ENCODE peak calls at places on chromosomes 1 and 21, in seven cellular contexts. X is Calu3, Y is AG09319, O is AG04449, T is neural crest cell, D is epithelial cell of esophagus, H is BE2C. F is an unnamed sample.

GRCh38 chr1:150061632-150062101 is 5.9 kb upstream of the VPS45 start:
- DNase-seq in H (no peak), D (peak; percentile 79), O (peak; percentile 82), Y (peak; percentile 31), T (no peak), X (peak; percentile 8), F (peak; percentile 80)

GRCh38 chr1:77945345-77945744 is 33.5 kb downstream of the FUBP1 start:
- DNase-seq in Y (no peak), H (no peak), O (no peak), X (no peak), T (no peak), D (no peak), F (no peak)

GRCh38 chr1:197144570-197145325 is 1.7 kb downstream of the ASPM start:
- DNase-seq in X (peak; percentile 6), H (no peak), Y (no peak), D (peak; percentile 51), O (no peak), T (no peak), F (peak; percentile 65)

GRCh38 chr1:58927722-58928085 is 143.9 kb upstream of the JUN start:
- DNase-seq in T (no peak), D (peak; percentile 87), Y (no peak), H (no peak), O (no peak), X (no peak), F (no peak)

GRCh38 chr1:66396212-66396890 is 137.6 kb upstream of the SGIP1 start:
- DNase-seq in X (no peak), H (no peak), Y (no peak), T (no peak), D (no peak), O (no peak), F (no peak)

GRCh38 chr1:240693036-240693435 is 81.1 kb upstream of the GREM2 start:
- DNase-seq in Y (no peak), H (no peak), T (no peak), O (no peak), X (no peak), D (no peak), F (no peak)

GRCh38 chr1:54585181-54586066 is 37.4 kb downstream of the ACOT11 start:
- DNase-seq in T (no peak), H (no peak), Y (no peak), X (no peak), O (no peak), D (no peak), F (no peak)

GRCh38 chr1:86487131-86487804 is 18.5 kb downstream of the CLCA1 start:
- DNase-seq in X (no peak), O (peak; percentile 69), T (no peak), D (peak; percentile 19), H (no peak), Y (peak; percentile 57), F (peak; percentile 18)

GRCh38 chr1:108556079-108556478 is 3.8 kb upstream of the EEIG2 start:
- DNase-seq in T (no peak), Y (no peak), D (no peak), H (no peak), O (no peak), X (no peak), F (no peak)

GRCh38 chr1:31977361-31978131 is 36.1 kb upstream of the KHDRBS1 start:
- DNase-seq in T (no peak), H (peak; percentile 55), Y (peak; percentile 70), X (peak; percentile 16), O (peak; percentile 59), D (peak; percentile 69), F (peak; percentile 61)
- TF ChIP-seq CTCF in T (peak; percentile 32), H (peak; percentile 53), Y (peak; percentile 62), X (peak; percentile 28), O (peak; percentile 41), D (peak; percentile 38), F (no peak)

GRCh38 chr1:178899402-178899801 is 28.5 kb upstream of the ANGPTL1 start:
- DNase-seq in X (no peak), H (no peak), D (no peak), O (no peak), Y (no peak), T (no peak), F (no peak)

GRCh38 chr1:178895928-178896327 is 25.1 kb upstream of the ANGPTL1 start:
- DNase-seq in H (no peak), T (no peak), Y (no peak), O (no peak), X (no peak), D (no peak), F (no peak)

GRCh38 chr1:178898401-178898800 is 27.5 kb upstream of the ANGPTL1 start:
- DNase-seq in Y (no peak), H (no peak), T (no peak), X (no peak), D (no peak), O (no peak), F (no peak)
- TF ChIP-seq CTCF in Y (no peak), H (no peak), T (no peak), X (no peak), D (no peak), O (no peak), F (no peak)

GRCh38 chr1:104125935-104126334 is 376.2 kb downstream of the AMY1C start:
- DNase-seq in D (no peak), O (no peak), H (no peak), X (no peak), Y (no peak), T (no peak), F (no peak)

GRCh38 chr1:104125226-104125625 is 375.5 kb downstream of the AMY1C start:
- DNase-seq in X (no peak), O (no peak), Y (no peak), H (no peak), D (no peak), T (no peak), F (no peak)

GRCh38 chr1:104120488-104120887 is 370.8 kb downstream of the AMY1C start:
- DNase-seq in D (no peak), T (no peak), O (no peak), H (no peak), Y (no peak), X (no peak), F (no peak)
- TF ChIP-seq CTCF in D (no peak), T (peak; percentile 34), O (no peak), H (peak; percentile 50), Y (no peak), X (no peak), F (peak; percentile 13)

GRCh38 chr1:204680051-204680450 is 5.5 kb downstream of the LRRN2 start:
- DNase-seq in D (no peak), H (no peak), X (no peak), Y (no peak), O (no peak), T (no peak), F (no peak)
- TF ChIP-seq CTCF in D (no peak), H (no peak), X (no peak), Y (no peak), O (no peak), T (no peak), F (no peak)

DNA sequence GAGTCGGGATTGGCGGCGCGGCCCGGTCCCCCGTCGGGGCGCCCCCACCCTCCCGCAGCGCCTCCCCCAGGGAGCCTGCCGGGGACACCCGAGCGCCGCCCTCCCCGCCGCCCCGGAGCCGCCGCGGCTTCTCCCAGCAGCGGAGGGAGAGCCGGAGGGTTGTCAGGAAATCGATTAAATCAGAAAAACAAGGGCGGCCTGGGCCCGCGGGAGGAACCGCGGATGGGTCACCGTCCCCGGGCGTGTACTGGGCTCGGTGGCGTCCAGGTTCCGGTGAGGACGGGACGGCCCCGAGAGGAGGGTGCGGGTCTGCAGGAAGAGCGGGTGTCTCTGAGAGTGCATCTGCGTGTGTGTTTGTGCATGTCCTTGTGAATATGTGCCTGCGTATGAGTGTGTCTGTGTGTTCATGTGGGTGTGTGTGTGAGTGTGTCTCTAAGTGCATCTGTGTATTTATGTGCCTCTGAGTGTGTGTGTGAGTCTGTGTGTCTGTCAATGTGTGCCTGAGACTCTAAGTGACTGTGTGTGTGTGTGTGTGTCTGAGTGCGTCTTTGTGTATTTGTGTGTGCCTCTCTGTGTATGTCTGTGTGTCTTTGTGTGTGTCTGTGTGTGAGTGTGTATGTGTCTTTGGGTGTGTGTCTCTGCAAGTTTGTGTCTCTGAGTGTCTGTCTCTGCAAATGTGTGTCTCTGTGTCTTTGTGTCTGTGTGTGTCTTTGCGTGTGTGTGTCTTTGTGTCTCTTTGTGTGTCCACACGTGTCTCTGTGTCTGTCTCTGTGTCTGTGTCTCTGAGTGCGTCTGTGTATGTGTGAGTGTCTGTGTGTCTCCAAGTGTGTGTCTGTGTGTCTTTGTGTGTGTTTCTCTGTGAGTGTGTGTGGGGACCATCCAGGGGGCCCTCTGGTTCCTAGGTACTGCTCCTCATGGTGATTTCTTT is 1.1 kb downstream of the SPSB1 start:
- DNase-seq in H (no peak), T (no peak), X (no peak), D (peak; percentile 52), O (no peak), Y (no peak), F (peak; percentile 28)
- TF ChIP-seq CTCF in H (no peak), T (no peak), X (no peak), D (no peak), O (no peak), Y (no peak), F (no peak)

DNA sequence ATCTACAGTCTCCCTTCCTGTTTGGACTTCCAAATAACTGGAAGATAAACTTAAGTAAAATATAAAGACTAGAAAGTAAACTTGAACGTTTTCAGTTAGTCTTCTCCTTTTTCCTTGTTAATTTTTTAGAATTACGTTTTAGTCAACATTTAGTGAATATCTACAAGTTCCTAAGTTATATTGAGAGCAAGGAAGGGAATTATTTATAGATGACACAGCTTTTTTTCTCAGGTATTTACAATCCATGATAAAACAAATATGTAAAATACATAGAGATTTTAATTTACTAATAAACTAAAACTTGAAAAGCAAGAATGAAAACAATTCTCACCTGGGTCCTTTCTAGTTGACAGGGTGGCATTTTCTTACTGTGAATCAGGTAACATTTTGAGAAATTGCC is 89.5 kb downstream of the CLEC20A start:
- DNase-seq in Y (no peak), O (no peak), D (no peak), H (no peak), T (no peak), X (no peak), F (no peak)
- TF ChIP-seq CTCF in Y (no peak), O (no peak), D (no peak), H (no peak), T (no peak), X (no peak), F (no peak)

GRCh38 chr21:20971296-20971921 is 26.8 kb upstream of the NCAM2 start:
- DNase-seq in X (peak; percentile 0), D (peak; percentile 52), Y (no peak), O (peak; percentile 31), H (peak; percentile 74), T (peak; percentile 46), F (peak; percentile 71)
- TF ChIP-seq CTCF in X (no peak), D (peak; percentile 33), Y (peak; percentile 35), O (peak; percentile 42), H (peak; percentile 79), T (peak; percentile 77), F (peak; percentile 33)

DNA sequence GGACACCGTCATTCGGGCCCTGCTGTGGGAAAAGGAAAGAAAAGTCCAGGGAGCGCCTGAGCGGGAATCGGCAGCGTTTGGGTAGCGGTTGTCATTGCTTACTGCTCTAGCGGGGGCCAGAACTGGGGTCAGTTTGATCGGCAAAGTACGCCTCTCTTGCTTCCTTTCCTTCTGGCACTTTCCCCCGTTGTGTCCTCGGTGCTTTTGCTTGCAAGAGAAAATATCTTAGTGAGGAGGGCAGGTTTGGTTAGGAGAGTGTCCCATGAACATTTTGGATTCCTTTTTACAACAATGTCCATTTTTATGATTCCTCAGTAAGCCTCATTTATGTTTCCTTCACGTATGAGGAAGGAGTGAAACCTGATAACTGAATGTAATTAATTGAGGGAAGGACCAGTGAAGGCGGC is 673 bp downstream of the ST3GAL3 start:
- DNase-seq in O (no peak), Y (no peak), D (no peak), H (no peak), T (no peak), X (no peak), F (peak; percentile 51)
- TF ChIP-seq CTCF in O (no peak), Y (no peak), D (no peak), H (no peak), T (no peak), X (no peak), F (no peak)